ENCODE peak calls at places on chromosomes 13 and 19, in five cellular contexts. T, A, U, D and V are unnamed samples.

GRCh38 chr19:44750713-44751112 is 2.2 kb downstream of the BCL3 start:
- DNase-seq in A (no peak), U (no peak), D (no peak), T (no peak), V (no peak)

GRCh38 chr13:76668716-76669115 is 217.5 kb downstream of the KCTD12 start:
- DNase-seq in T (no peak), A (no peak), U (no peak), D (no peak), V (no peak)

GRCh38 chr13:95492044-95492801 is 60.3 kb upstream of the CLDN10 start:
- DNase-seq in D (no peak), A (peak; percentile 66), T (no peak), U (no peak), V (peak; percentile 93)

GRCh38 chr19:10510301-10510802 is 6.9 kb downstream of the S1PR5 start:
- DNase-seq in D (no peak), A (peak; percentile 62), T (no peak), U (no peak), V (no peak)

GRCh38 chr13:35714096-35714495 is 237.6 kb upstream of the MAB21L1 start:
- DNase-seq in T (no peak), U (no peak), A (no peak), D (no peak), V (no peak)

GRCh38 chr13:45728759-45729158 is 26.6 kb downstream of the CBY2 start:
- DNase-seq in A (peak; percentile 68), U (no peak), D (no peak), T (no peak), V (no peak)

GRCh38 chr13:19927117-19927734 is 31.3 kb upstream of the ZMYM2 start:
- DNase-seq in T (no peak), U (no peak), A (no peak), D (no peak), V (no peak)

GRCh38 chr13:49234741-49235140 is 13.0 kb upstream of the CDADC1 start:
- DNase-seq in U (no peak), D (no peak), A (no peak), T (no peak), V (no peak)

GRCh38 chr13:51260154-51260553 is 38.0 kb downstream of the FAM124A start:
- DNase-seq in U (no peak), A (no peak), D (no peak), T (no peak), V (no peak)